ENCODE peak calls at places on chromosome 1, in six cellular contexts. One of them, this sample, is unnamed. For H3K4me1, the result is how much of the 10 kb centered on the place peaks cover.

GRCh38 chr1:232968965-232969364 is 18.6 kb downstream of the NTPCR start:
- DNase-seq in CD4-positive, CD25-positive, alpha-beta regulatory T cell: no peak
- DNase-seq in psoas muscle: peak
- DNase-seq in stomach: peak
- DNase-seq in heart left ventricle: peak
- DNase-seq in fibroblast of lung: peak
- DNase-seq in this sample: no peak

GRCh38 chr1:208207388-208208131 is 36.6 kb downstream of the PLXNA2 start:
- DNase-seq in CD4-positive, CD25-positive, alpha-beta regulatory T cell: no peak
- DNase-seq in psoas muscle: peak
- DNase-seq in stomach: peak
- DNase-seq in heart left ventricle: peak
- DNase-seq in fibroblast of lung: peak
- DNase-seq in this sample: no peak

GRCh38 chr1:201126832-201127754 is at the start of gene ASCL5:
- DNase-seq in CD4-positive, CD25-positive, alpha-beta regulatory T cell: no peak
- DNase-seq in psoas muscle: peak
- DNase-seq in stomach: peak
- DNase-seq in heart left ventricle: no peak
- DNase-seq in fibroblast of lung: peak
- DNase-seq in this sample: peak

GRCh38 chr1:54497338-54497737 is 50.7 kb upstream of the ACOT11 start:
- DNase-seq in CD4-positive, CD25-positive, alpha-beta regulatory T cell: no peak
- DNase-seq in psoas muscle: no peak
- DNase-seq in stomach: no peak
- DNase-seq in heart left ventricle: no peak
- DNase-seq in fibroblast of lung: no peak
- DNase-seq in this sample: no peak

GRCh38 chr1:164748253-164748899 is 189.4 kb downstream of the PBX1 start:
- DNase-seq in CD4-positive, CD25-positive, alpha-beta regulatory T cell: no peak
- DNase-seq in psoas muscle: peak
- DNase-seq in stomach: no peak
- DNase-seq in heart left ventricle: peak
- DNase-seq in fibroblast of lung: peak
- DNase-seq in this sample: peak

GRCh38 chr1:159141584-159142518 is 29.6 kb upstream of the CADM3 start:
- DNase-seq in CD4-positive, CD25-positive, alpha-beta regulatory T cell: no peak
- DNase-seq in psoas muscle: no peak
- DNase-seq in stomach: no peak
- DNase-seq in heart left ventricle: no peak
- DNase-seq in fibroblast of lung: peak
- DNase-seq in this sample: no peak

GRCh38 chr1:98046031-98046641 is 125.3 kb upstream of the DPYD start:
- DNase-seq in CD4-positive, CD25-positive, alpha-beta regulatory T cell: no peak
- DNase-seq in psoas muscle: no peak
- DNase-seq in stomach: no peak
- DNase-seq in heart left ventricle: no peak
- DNase-seq in fibroblast of lung: peak
- DNase-seq in this sample: no peak

GRCh38 chr1:18160290-18160942 is 52.8 kb downstream of the IGSF21 start:
- DNase-seq in CD4-positive, CD25-positive, alpha-beta regulatory T cell: no peak
- DNase-seq in psoas muscle: peak
- DNase-seq in stomach: no peak
- DNase-seq in heart left ventricle: peak
- DNase-seq in fibroblast of lung: no peak
- DNase-seq in this sample: no peak

GRCh38 chr1:91803847-91804545 is 82.0 kb downstream of the TGFBR3 start:
- DNase-seq in CD4-positive, CD25-positive, alpha-beta regulatory T cell: peak
- DNase-seq in psoas muscle: no peak
- DNase-seq in stomach: no peak
- DNase-seq in heart left ventricle: no peak
- DNase-seq in fibroblast of lung: no peak
- DNase-seq in this sample: no peak

GRCh38 chr1:99573431-99574217 is 72.3 kb upstream of the PALMD start:
- DNase-seq in CD4-positive, CD25-positive, alpha-beta regulatory T cell: no peak
- DNase-seq in psoas muscle: no peak
- DNase-seq in stomach: no peak
- DNase-seq in heart left ventricle: no peak
- DNase-seq in fibroblast of lung: no peak
- DNase-seq in this sample: no peak

GRCh38 chr1:47793563-47793962 is 203.6 kb downstream of the TRABD2B start:
- DNase-seq in CD4-positive, CD25-positive, alpha-beta regulatory T cell: no peak
- DNase-seq in psoas muscle: no peak
- DNase-seq in stomach: no peak
- DNase-seq in heart left ventricle: no peak
- DNase-seq in fibroblast of lung: no peak
- DNase-seq in this sample: no peak

GRCh38 chr1:180672505-180672904 is 40.7 kb downstream of the XPR1 start:
- DNase-seq in CD4-positive, CD25-positive, alpha-beta regulatory T cell: no peak
- DNase-seq in psoas muscle: no peak
- DNase-seq in stomach: no peak
- DNase-seq in heart left ventricle: no peak
- DNase-seq in fibroblast of lung: no peak
- DNase-seq in this sample: no peak

GRCh38 chr1:91529856-91530255 is 29.2 kb downstream of the CDC7 start:
- DNase-seq in CD4-positive, CD25-positive, alpha-beta regulatory T cell: no peak
- DNase-seq in psoas muscle: no peak
- DNase-seq in stomach: no peak
- DNase-seq in heart left ventricle: no peak
- DNase-seq in fibroblast of lung: peak
- DNase-seq in this sample: no peak

GRCh38 chr1:27992271-27992670 is 32.5 kb downstream of the XKR8 start:
- DNase-seq in CD4-positive, CD25-positive, alpha-beta regulatory T cell: peak
- DNase-seq in psoas muscle: no peak
- DNase-seq in stomach: no peak
- DNase-seq in heart left ventricle: peak
- DNase-seq in fibroblast of lung: no peak
- DNase-seq in this sample: no peak

GRCh38 chr1:39826583-39826982 is 37.9 kb upstream of the BMP8B start:
- DNase-seq in CD4-positive, CD25-positive, alpha-beta regulatory T cell: no peak
- DNase-seq in psoas muscle: no peak
- DNase-seq in stomach: no peak
- DNase-seq in heart left ventricle: no peak
- DNase-seq in fibroblast of lung: no peak
- DNase-seq in this sample: no peak

GRCh38 chr1:86499987-86500593 is 31.4 kb downstream of the CLCA1 start:
- DNase-seq in CD4-positive, CD25-positive, alpha-beta regulatory T cell: peak
- DNase-seq in psoas muscle: no peak
- DNase-seq in stomach: no peak
- DNase-seq in heart left ventricle: no peak
- DNase-seq in fibroblast of lung: peak
- DNase-seq in this sample: no peak

GRCh38 chr1:209657140-209657879 is 5.1 kb upstream of the LAMB3 start:
- DNase-seq in CD4-positive, CD25-positive, alpha-beta regulatory T cell: no peak
- DNase-seq in psoas muscle: no peak
- DNase-seq in stomach: no peak
- DNase-seq in heart left ventricle: no peak
- DNase-seq in fibroblast of lung: no peak
- DNase-seq in this sample: no peak

GRCh38 chr1:2414297-2414958 is 2.1 kb upstream of the PEX10 start:
- DNase-seq in CD4-positive, CD25-positive, alpha-beta regulatory T cell: peak
- DNase-seq in psoas muscle: peak
- DNase-seq in stomach: peak
- DNase-seq in heart left ventricle: peak
- DNase-seq in fibroblast of lung: peak
- DNase-seq in this sample: peak

GRCh38 chr1:3530086-3530930 is 75.8 kb downstream of the ARHGEF16 start:
- DNase-seq in CD4-positive, CD25-positive, alpha-beta regulatory T cell: no peak
- DNase-seq in psoas muscle: no peak
- DNase-seq in stomach: peak
- DNase-seq in heart left ventricle: no peak
- DNase-seq in fibroblast of lung: no peak
- DNase-seq in this sample: no peak

GRCh38 chr1:23167353-23168078 is 1.1 kb downstream of the LUZP1 start:
- DNase-seq in CD4-positive, CD25-positive, alpha-beta regulatory T cell: peak
- DNase-seq in psoas muscle: peak
- DNase-seq in stomach: peak
- DNase-seq in heart left ventricle: peak
- DNase-seq in fibroblast of lung: peak
- DNase-seq in this sample: peak

GRCh38 chr1:211577277-211577825 is 1.6 kb downstream of the SLC30A1 start:
- DNase-seq in CD4-positive, CD25-positive, alpha-beta regulatory T cell: no peak
- DNase-seq in psoas muscle: no peak
- DNase-seq in stomach: no peak
- DNase-seq in heart left ventricle: no peak
- DNase-seq in fibroblast of lung: peak
- DNase-seq in this sample: no peak

GRCh38 chr1:207402744-207403143 is 51.4 kb upstream of the CR2 start:
- DNase-seq in CD4-positive, CD25-positive, alpha-beta regulatory T cell: no peak
- DNase-seq in psoas muscle: no peak
- DNase-seq in stomach: no peak
- DNase-seq in heart left ventricle: no peak
- DNase-seq in fibroblast of lung: no peak
- DNase-seq in this sample: no peak

GRCh38 chr1:208820600-208821232 is 576.5 kb upstream of the PLXNA2 start:
- DNase-seq in CD4-positive, CD25-positive, alpha-beta regulatory T cell: no peak
- DNase-seq in psoas muscle: no peak
- DNase-seq in stomach: no peak
- DNase-seq in heart left ventricle: no peak
- DNase-seq in fibroblast of lung: no peak
- DNase-seq in this sample: no peak

GRCh38 chr1:152189657-152190442 is 30.8 kb upstream of the RPTN start:
- DNase-seq in CD4-positive, CD25-positive, alpha-beta regulatory T cell: peak
- DNase-seq in psoas muscle: peak
- DNase-seq in stomach: peak
- DNase-seq in heart left ventricle: peak
- DNase-seq in fibroblast of lung: peak
- DNase-seq in this sample: peak
- H3K27ac ChIP-seq in CD4-positive, CD25-positive, alpha-beta regulatory T cell: no peak
- H3K27ac ChIP-seq in psoas muscle: no peak
- H3K27ac ChIP-seq in stomach: no peak
- H3K27ac ChIP-seq in heart left ventricle: peak
- H3K27ac ChIP-seq in fibroblast of lung: no peak
- H3K27ac ChIP-seq in this sample: no peak

GRCh38 chr1:204987689-204988088 is 55.3 kb upstream of the CNTN2 start:
- DNase-seq in CD4-positive, CD25-positive, alpha-beta regulatory T cell: no peak
- DNase-seq in psoas muscle: no peak
- DNase-seq in stomach: no peak
- DNase-seq in heart left ventricle: no peak
- DNase-seq in fibroblast of lung: no peak
- DNase-seq in this sample: no peak
- H3K4me3 ChIP-seq in CD4-positive, CD25-positive, alpha-beta regulatory T cell: no peak
- H3K4me3 ChIP-seq in psoas muscle: no peak
- H3K4me3 ChIP-seq in stomach: no peak
- H3K4me3 ChIP-seq in heart left ventricle: no peak
- H3K4me3 ChIP-seq in fibroblast of lung: no peak
- H3K4me3 ChIP-seq in this sample: no peak

DNA sequence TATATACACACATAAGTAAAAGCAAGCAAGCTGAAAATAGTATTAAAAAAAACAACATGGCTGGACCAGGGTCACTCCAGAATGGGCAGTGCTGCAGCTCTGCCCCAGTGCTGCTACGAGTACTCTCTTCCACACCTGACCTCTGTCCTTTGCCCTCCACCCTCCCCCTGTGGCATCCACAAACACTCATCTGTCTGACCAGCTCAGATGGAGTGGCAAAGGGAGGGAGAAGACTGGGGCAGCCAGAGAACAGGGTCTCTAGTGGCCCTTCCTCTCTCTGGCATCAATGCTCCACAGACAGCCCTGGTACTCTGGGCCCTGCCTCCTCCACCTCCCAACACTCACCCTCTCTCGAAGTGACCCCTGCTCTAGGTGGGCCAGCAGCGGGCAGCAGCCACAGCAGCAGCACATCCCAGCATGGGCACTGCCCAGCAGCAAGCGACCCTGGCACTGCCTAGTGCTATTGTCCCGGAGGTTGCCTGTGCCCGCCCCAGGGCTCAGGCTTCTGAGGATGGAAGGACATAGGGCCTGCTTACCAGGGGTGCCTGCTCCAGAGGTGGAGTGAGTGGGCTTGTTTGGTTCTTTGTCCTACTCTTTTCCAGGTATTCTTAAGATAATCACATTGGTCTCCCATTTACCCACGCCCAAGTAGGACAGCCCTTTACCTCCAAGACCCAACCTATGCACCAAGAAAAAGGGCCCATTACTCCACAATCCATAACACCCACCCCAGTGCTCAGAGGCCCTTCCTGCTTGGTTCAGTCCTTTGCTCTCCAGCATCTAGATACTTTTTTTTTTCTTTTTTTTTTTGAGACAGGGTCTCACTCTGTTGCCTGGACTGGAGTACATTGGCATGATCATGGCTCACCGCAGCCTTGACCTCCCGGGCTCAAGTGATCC is 6.2 kb downstream of the ARHGEF2 start:
- DNase-seq in CD4-positive, CD25-positive, alpha-beta regulatory T cell: no peak
- DNase-seq in psoas muscle: no peak
- DNase-seq in stomach: no peak
- DNase-seq in heart left ventricle: no peak
- DNase-seq in fibroblast of lung: no peak
- DNase-seq in this sample: no peak
- H3K4me1 ChIP-seq in CD4-positive, CD25-positive, alpha-beta regulatory T cell: half or more
- H3K4me1 ChIP-seq in psoas muscle: half or more
- H3K4me1 ChIP-seq in stomach: half or more
- H3K4me1 ChIP-seq in heart left ventricle: half or more
- H3K4me1 ChIP-seq in fibroblast of lung: half or more
- H3K4me1 ChIP-seq in this sample: under half

GRCh38 chr1:25804244-25804963 is 4.4 kb downstream of the SELENON start:
- DNase-seq in CD4-positive, CD25-positive, alpha-beta regulatory T cell: no peak
- DNase-seq in psoas muscle: no peak
- DNase-seq in stomach: no peak
- DNase-seq in heart left ventricle: no peak
- DNase-seq in fibroblast of lung: no peak
- DNase-seq in this sample: no peak
- H3K27ac ChIP-seq in CD4-positive, CD25-positive, alpha-beta regulatory T cell: no peak
- H3K27ac ChIP-seq in psoas muscle: peak
- H3K27ac ChIP-seq in stomach: peak
- H3K27ac ChIP-seq in heart left ventricle: peak
- H3K27ac ChIP-seq in fibroblast of lung: no peak
- H3K27ac ChIP-seq in this sample: no peak

GRCh38 chr1:112509660-112510178 is 954 bp downstream of the WNT2B start:
- DNase-seq in CD4-positive, CD25-positive, alpha-beta regulatory T cell: no peak
- DNase-seq in psoas muscle: no peak
- DNase-seq in stomach: no peak
- DNase-seq in heart left ventricle: no peak
- DNase-seq in fibroblast of lung: no peak
- DNase-seq in this sample: no peak
- H3K4me3 ChIP-seq in CD4-positive, CD25-positive, alpha-beta regulatory T cell: no peak
- H3K4me3 ChIP-seq in psoas muscle: no peak
- H3K4me3 ChIP-seq in stomach: peak
- H3K4me3 ChIP-seq in heart left ventricle: no peak
- H3K4me3 ChIP-seq in fibroblast of lung: no peak
- H3K4me3 ChIP-seq in this sample: no peak

GRCh38 chr1:230711245-230711644 is 2.7 kb downstream of the AGT start:
- DNase-seq in CD4-positive, CD25-positive, alpha-beta regulatory T cell: no peak
- DNase-seq in psoas muscle: no peak
- DNase-seq in stomach: no peak
- DNase-seq in heart left ventricle: no peak
- DNase-seq in fibroblast of lung: no peak
- DNase-seq in this sample: no peak
- H3K4me1 ChIP-seq in CD4-positive, CD25-positive, alpha-beta regulatory T cell: under half
- H3K4me1 ChIP-seq in psoas muscle: under half
- H3K4me1 ChIP-seq in stomach: under half
- H3K4me1 ChIP-seq in heart left ventricle: under half
- H3K4me1 ChIP-seq in fibroblast of lung: under half
- H3K4me1 ChIP-seq in this sample: under half

GRCh38 chr1:76939107-76939816 is 72.0 kb downstream of the ST6GALNAC5 start:
- DNase-seq in CD4-positive, CD25-positive, alpha-beta regulatory T cell: no peak
- DNase-seq in psoas muscle: no peak
- DNase-seq in stomach: no peak
- DNase-seq in heart left ventricle: no peak
- DNase-seq in fibroblast of lung: peak
- DNase-seq in this sample: no peak
- H3K27ac ChIP-seq in CD4-positive, CD25-positive, alpha-beta regulatory T cell: no peak
- H3K27ac ChIP-seq in psoas muscle: no peak
- H3K27ac ChIP-seq in stomach: no peak
- H3K27ac ChIP-seq in heart left ventricle: no peak
- H3K27ac ChIP-seq in fibroblast of lung: no peak
- H3K27ac ChIP-seq in this sample: no peak